ENCODE peak calls at places on chromosomes 4 and X, in eight cellular contexts. One of them, this sample, is unnamed.

GRCh38 chrX:95057341-95057740 is 1383.3 kb downstream of the FAM133A start:
- DNase-seq in cardiac muscle cell: no peak
- DNase-seq in tibial artery: no peak
- DNase-seq in heart right ventricle: no peak
- DNase-seq in substantia nigra: no peak
- DNase-seq in upper lobe of right lung: no peak
- DNase-seq in heart left ventricle: no peak
- DNase-seq in psoas muscle: no peak
- DNase-seq in this sample: no peak

GRCh38 chr4:48133668-48134444 is at the start of gene TXK:
- DNase-seq in upper lobe of right lung: no peak
- DNase-seq in heart right ventricle: no peak
- DNase-seq in heart left ventricle: no peak
- DNase-seq in tibial artery: no peak
- DNase-seq in psoas muscle: no peak
- DNase-seq in cardiac muscle cell: no peak
- DNase-seq in substantia nigra: no peak
- DNase-seq in this sample: no peak

GRCh38 chrX:55057691-55058249 is 17.1 kb upstream of the PAGE2B start:
- DNase-seq in cardiac muscle cell: peak; percentile 5
- DNase-seq in tibial artery: no peak
- DNase-seq in heart left ventricle: no peak
- DNase-seq in heart right ventricle: no peak
- DNase-seq in substantia nigra: peak; percentile 1
- DNase-seq in upper lobe of right lung: no peak
- DNase-seq in psoas muscle: no peak
- DNase-seq in this sample: no peak

GRCh38 chr4:144862221-144862620 is 216.3 kb downstream of the HHIP start:
- DNase-seq in heart right ventricle: no peak
- DNase-seq in substantia nigra: no peak
- DNase-seq in upper lobe of right lung: no peak
- DNase-seq in psoas muscle: no peak
- DNase-seq in heart left ventricle: no peak
- DNase-seq in cardiac muscle cell: no peak
- DNase-seq in tibial artery: no peak
- DNase-seq in this sample: no peak

GRCh38 chr4:25019501-25019900 is 11.2 kb downstream of the LGI2 start:
- DNase-seq in substantia nigra: no peak
- DNase-seq in heart right ventricle: no peak
- DNase-seq in tibial artery: no peak
- DNase-seq in heart left ventricle: no peak
- DNase-seq in cardiac muscle cell: no peak
- DNase-seq in psoas muscle: no peak
- DNase-seq in upper lobe of right lung: no peak
- DNase-seq in this sample: no peak

GRCh38 chrX:150257348-150258175 is 105.6 kb upstream of the MAMLD1 start:
- DNase-seq in cardiac muscle cell: no peak
- DNase-seq in heart left ventricle: no peak
- DNase-seq in psoas muscle: no peak
- DNase-seq in substantia nigra: no peak
- DNase-seq in tibial artery: no peak
- DNase-seq in upper lobe of right lung: no peak
- DNase-seq in heart right ventricle: no peak
- DNase-seq in this sample: no peak

GRCh38 chr4:139144911-139145551 is 32.0 kb downstream of the ELF2 start:
- DNase-seq in heart left ventricle: no peak
- DNase-seq in substantia nigra: no peak
- DNase-seq in heart right ventricle: no peak
- DNase-seq in psoas muscle: no peak
- DNase-seq in tibial artery: no peak
- DNase-seq in cardiac muscle cell: no peak
- DNase-seq in upper lobe of right lung: no peak
- DNase-seq in this sample: no peak

GRCh38 chrX:70421618-70422017 is 1.5 kb upstream of the GDPD2 start:
- DNase-seq in psoas muscle: no peak
- DNase-seq in upper lobe of right lung: no peak
- DNase-seq in tibial artery: no peak
- DNase-seq in heart right ventricle: no peak
- DNase-seq in cardiac muscle cell: no peak
- DNase-seq in heart left ventricle: no peak
- DNase-seq in substantia nigra: peak; percentile 7
- DNase-seq in this sample: peak; percentile 39

DNA sequence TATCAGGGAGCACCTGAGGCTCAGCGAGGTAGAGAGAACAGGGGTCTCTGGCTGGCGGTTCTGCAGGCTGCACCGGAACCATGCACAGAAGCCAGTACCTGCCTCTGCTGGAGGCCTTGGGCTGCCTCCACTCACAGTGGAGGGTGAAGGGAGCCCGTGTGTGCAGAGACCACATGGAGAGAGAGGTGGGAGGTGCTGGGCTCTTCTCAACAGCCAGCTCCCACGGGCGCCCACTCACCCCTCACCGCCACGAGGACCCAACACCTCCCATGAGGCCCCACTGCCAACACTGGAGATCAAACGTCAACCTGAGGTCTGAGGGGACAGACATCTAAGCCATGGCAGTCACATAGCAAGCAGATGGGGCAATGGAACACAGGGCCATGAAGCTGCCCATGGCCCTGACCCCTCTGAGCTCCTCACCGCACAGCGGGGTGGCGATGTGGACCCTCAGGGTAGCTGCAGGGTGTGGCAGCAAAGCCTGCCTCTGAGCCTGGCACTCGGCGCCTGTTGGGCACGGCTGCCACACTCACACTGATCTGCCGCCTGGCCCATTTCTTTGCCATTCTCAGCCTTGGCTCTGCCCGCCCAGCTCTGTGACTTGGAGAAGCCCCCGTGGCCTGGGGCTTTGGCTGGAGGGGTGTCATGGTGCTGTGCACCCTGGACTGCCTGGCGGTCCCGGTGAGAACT is 44.8 kb downstream of the ADRA2C start:
- DNase-seq in heart left ventricle: no peak
- DNase-seq in cardiac muscle cell: no peak
- DNase-seq in tibial artery: no peak
- DNase-seq in psoas muscle: no peak
- DNase-seq in upper lobe of right lung: no peak
- DNase-seq in substantia nigra: no peak
- DNase-seq in heart right ventricle: peak; percentile 0
- DNase-seq in this sample: no peak
- H3K27ac ChIP-seq in heart left ventricle: no peak overlapping the region
- H3K27ac ChIP-seq in cardiac muscle cell: no peak overlapping the region
- H3K27ac ChIP-seq in tibial artery: no peak overlapping the region
- H3K27ac ChIP-seq in psoas muscle: no peak overlapping the region
- H3K27ac ChIP-seq in upper lobe of right lung: no peak overlapping the region
- H3K27ac ChIP-seq in substantia nigra: no peak overlapping the region
- H3K27ac ChIP-seq in heart right ventricle: no peak overlapping the region
- H3K27ac ChIP-seq in this sample: no peak overlapping the region

DNA sequence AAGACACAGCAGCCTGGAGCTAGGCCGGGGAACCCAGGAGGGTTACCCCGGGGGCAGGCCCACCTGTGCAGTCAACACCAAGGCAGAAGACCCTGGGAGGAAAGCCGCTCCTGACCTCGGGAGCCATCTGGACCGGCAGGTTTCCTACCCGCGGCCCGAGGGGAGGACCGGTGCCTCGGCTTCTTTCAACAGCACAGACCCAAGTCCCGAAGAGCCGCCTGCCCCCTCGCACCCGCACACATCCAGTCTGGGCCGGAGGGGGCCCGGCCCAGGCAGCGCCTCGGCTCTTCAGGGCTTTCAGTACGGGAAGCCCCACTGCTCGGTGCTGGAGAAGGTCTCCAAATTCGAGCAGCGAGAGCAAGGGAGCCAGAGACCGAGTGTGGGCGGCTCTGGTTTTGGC is 157.8 kb downstream of the SOWAHB start:
- DNase-seq in heart right ventricle: no peak
- DNase-seq in cardiac muscle cell: no peak
- DNase-seq in heart left ventricle: no peak
- DNase-seq in substantia nigra: no peak
- DNase-seq in psoas muscle: no peak
- DNase-seq in tibial artery: no peak
- DNase-seq in upper lobe of right lung: no peak
- DNase-seq in this sample: no peak
- H3K27ac ChIP-seq in heart right ventricle: no peak overlapping the region
- H3K27ac ChIP-seq in cardiac muscle cell: no peak overlapping the region
- H3K27ac ChIP-seq in heart left ventricle: no peak overlapping the region
- H3K27ac ChIP-seq in substantia nigra: no peak overlapping the region
- H3K27ac ChIP-seq in psoas muscle: no peak overlapping the region
- H3K27ac ChIP-seq in tibial artery: peak overlapping the region; percentile 76
- H3K27ac ChIP-seq in upper lobe of right lung: no peak overlapping the region
- H3K27ac ChIP-seq in this sample: no peak overlapping the region

DNA sequence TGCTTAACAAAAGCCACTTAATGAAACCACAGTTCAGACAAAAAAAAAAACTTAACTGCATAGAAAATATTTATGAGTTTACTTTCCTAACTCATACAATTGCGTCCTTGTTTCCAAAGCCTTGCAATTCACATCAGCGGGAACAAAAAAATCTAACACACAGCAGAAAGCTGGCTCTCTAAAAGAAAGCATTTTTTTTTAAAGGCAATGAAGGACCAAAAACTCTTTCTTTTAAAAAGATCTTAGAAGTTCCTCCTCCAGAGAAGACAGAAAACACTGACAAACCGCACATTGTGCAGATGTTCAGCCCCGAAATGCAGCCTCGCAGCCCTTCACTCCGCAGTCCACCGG is 825 bp downstream of the FAT1 start:
- DNase-seq in heart left ventricle: no peak
- DNase-seq in tibial artery: no peak
- DNase-seq in cardiac muscle cell: no peak
- DNase-seq in psoas muscle: no peak
- DNase-seq in heart right ventricle: no peak
- DNase-seq in upper lobe of right lung: no peak
- DNase-seq in substantia nigra: no peak
- DNase-seq in this sample: no peak
- H3K27ac ChIP-seq in heart left ventricle: peak overlapping the region; percentile 85
- H3K27ac ChIP-seq in tibial artery: peak overlapping the region; percentile 94
- H3K27ac ChIP-seq in cardiac muscle cell: no peak overlapping the region
- H3K27ac ChIP-seq in psoas muscle: no peak overlapping the region
- H3K27ac ChIP-seq in heart right ventricle: peak overlapping the region; percentile 84
- H3K27ac ChIP-seq in upper lobe of right lung: peak overlapping the region; percentile 44
- H3K27ac ChIP-seq in substantia nigra: peak overlapping the region; percentile 30
- H3K27ac ChIP-seq in this sample: peak overlapping the region; percentile 74

GRCh38 chr4:101019313-101019712 is 328.0 kb downstream of the PPP3CA start:
- DNase-seq in cardiac muscle cell: no peak
- DNase-seq in upper lobe of right lung: no peak
- DNase-seq in tibial artery: no peak
- DNase-seq in heart right ventricle: no peak
- DNase-seq in psoas muscle: no peak
- DNase-seq in heart left ventricle: no peak
- DNase-seq in substantia nigra: no peak
- DNase-seq in this sample: no peak
- H3K27ac ChIP-seq in cardiac muscle cell: no peak overlapping the region
- H3K27ac ChIP-seq in upper lobe of right lung: no peak overlapping the region
- H3K27ac ChIP-seq in tibial artery: no peak overlapping the region
- H3K27ac ChIP-seq in heart right ventricle: no peak overlapping the region
- H3K27ac ChIP-seq in psoas muscle: no peak overlapping the region
- H3K27ac ChIP-seq in heart left ventricle: peak overlapping the region; percentile 56
- H3K27ac ChIP-seq in substantia nigra: no peak overlapping the region
- H3K27ac ChIP-seq in this sample: no peak overlapping the region

GRCh38 chr4:169658196-169658595 is 37.8 kb downstream of the CLCN3 start:
- DNase-seq in psoas muscle: no peak
- DNase-seq in tibial artery: no peak
- DNase-seq in heart right ventricle: no peak
- DNase-seq in cardiac muscle cell: no peak
- DNase-seq in substantia nigra: no peak
- DNase-seq in upper lobe of right lung: no peak
- DNase-seq in heart left ventricle: no peak
- DNase-seq in this sample: no peak
- H3K27ac ChIP-seq in psoas muscle: peak overlapping the region; percentile 83
- H3K27ac ChIP-seq in tibial artery: no peak overlapping the region
- H3K27ac ChIP-seq in heart right ventricle: no peak overlapping the region
- H3K27ac ChIP-seq in cardiac muscle cell: no peak overlapping the region
- H3K27ac ChIP-seq in substantia nigra: no peak overlapping the region
- H3K27ac ChIP-seq in upper lobe of right lung: no peak overlapping the region
- H3K27ac ChIP-seq in heart left ventricle: no peak overlapping the region
- H3K27ac ChIP-seq in this sample: peak overlapping the region; percentile 82

GRCh38 chrX:96837808-96838207 is 45.9 kb upstream of the RPA4 start:
- DNase-seq in cardiac muscle cell: no peak
- DNase-seq in heart right ventricle: no peak
- DNase-seq in heart left ventricle: no peak
- DNase-seq in tibial artery: no peak
- DNase-seq in substantia nigra: no peak
- DNase-seq in upper lobe of right lung: no peak
- DNase-seq in psoas muscle: no peak
- DNase-seq in this sample: no peak
- H3K27ac ChIP-seq in cardiac muscle cell: no peak overlapping the region
- H3K27ac ChIP-seq in heart right ventricle: no peak overlapping the region
- H3K27ac ChIP-seq in heart left ventricle: no peak overlapping the region
- H3K27ac ChIP-seq in tibial artery: no peak overlapping the region
- H3K27ac ChIP-seq in substantia nigra: no peak overlapping the region
- H3K27ac ChIP-seq in upper lobe of right lung: no peak overlapping the region
- H3K27ac ChIP-seq in psoas muscle: peak overlapping the region; percentile 24
- H3K27ac ChIP-seq in this sample: no peak overlapping the region

This sample was measured in dorsolateral prefrontal cortex.